ENCODE peak calls at places on chromosomes 7 and 10, in six cellular contexts. V, R, Z, L, A and U are unnamed samples.
A peak's percentile ranks its signal among the peaks of the same experiment; 100 is the strongest.

GRCh38 chr7:151261534-151261933 is 13.0 kb upstream of the SMARCD3 start:
- DNase-seq in V (no peak), R (peak; percentile 37), Z (no peak), L (no peak), A (no peak), U (no peak)

GRCh38 chr7:54728411-54728810 is 30.6 kb downstream of the SEC61G start:
- DNase-seq in V (no peak), R (no peak), Z (no peak), L (no peak), A (no peak), U (no peak)

GRCh38 chr10:124557648-124558338 is 96.2 kb downstream of the LHPP start:
- DNase-seq in V (peak; percentile 48), R (no peak), Z (no peak), L (no peak), A (peak; percentile 57), U (peak; percentile 77)

GRCh38 chr7:90455163-90456030 is 14.0 kb upstream of the PTTG1IP2 start:
- DNase-seq in V (no peak), R (no peak), Z (no peak), L (peak; percentile 67), A (no peak), U (no peak)

GRCh38 chr7:41679566-41679965 is 23.3 kb downstream of the INHBA start:
- DNase-seq in V (no peak), R (no peak), Z (no peak), L (no peak), A (no peak), U (no peak)

GRCh38 chr7:106285801-106286492 is 1.2 kb upstream of the NAMPT start:
- DNase-seq in V (no peak), R (no peak), Z (no peak), L (peak; percentile 55), A (no peak), U (no peak)

GRCh38 chr10:69572159-69573055 is 815 bp downstream of the NEUROG3 start:
- DNase-seq in V (no peak), R (no peak), Z (no peak), L (no peak), A (no peak), U (no peak)

GRCh38 chr10:52213511-52213831 is 100.6 kb upstream of the DKK1 start:
- DNase-seq in V (no peak), R (no peak), Z (no peak), L (peak; percentile 42), A (no peak), U (no peak)

GRCh38 chr7:136956671-136957070 is 88.2 kb downstream of the CHRM2 start:
- DNase-seq in V (no peak), R (no peak), Z (no peak), L (no peak), A (no peak), U (no peak)

GRCh38 chr7:66146701-66147100 is 32.1 kb downstream of the CRCP start:
- DNase-seq in V (no peak), R (no peak), Z (no peak), L (peak; percentile 39), A (no peak), U (no peak)

GRCh38 chr10:1240341-1240775 is 184.2 kb downstream of the WDR37 start:
- DNase-seq in V (no peak), R (no peak), Z (no peak), L (no peak), A (peak; percentile 83), U (peak; percentile 75)

DNA sequence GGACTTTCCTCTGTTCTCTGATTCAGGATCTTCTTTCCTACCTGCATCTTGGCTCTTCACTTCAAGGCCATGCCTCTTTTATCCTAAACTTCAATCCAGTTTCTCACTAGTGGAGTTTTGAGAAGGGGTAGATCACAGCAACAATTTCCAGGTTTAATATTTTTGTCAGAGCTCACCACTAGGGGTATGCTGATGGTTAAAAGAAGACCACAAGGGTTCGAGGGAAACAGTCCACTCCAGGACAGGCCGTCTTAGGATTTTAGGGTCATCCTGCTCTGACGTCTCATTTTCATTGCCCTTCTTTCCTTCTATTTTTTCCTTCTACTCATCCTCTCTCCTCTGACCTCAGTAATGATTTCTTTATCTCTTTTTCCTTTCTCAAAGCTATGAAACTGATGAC is 11.3 kb downstream of the STAG3 start:
- DNase-seq in V (no peak), R (no peak), Z (no peak), L (no peak), A (no peak), U (no peak)
- TF ChIP-seq CTCF in V (no peak), R (no peak), Z (no peak), L (no peak), A (no peak), U (no peak)

DNA sequence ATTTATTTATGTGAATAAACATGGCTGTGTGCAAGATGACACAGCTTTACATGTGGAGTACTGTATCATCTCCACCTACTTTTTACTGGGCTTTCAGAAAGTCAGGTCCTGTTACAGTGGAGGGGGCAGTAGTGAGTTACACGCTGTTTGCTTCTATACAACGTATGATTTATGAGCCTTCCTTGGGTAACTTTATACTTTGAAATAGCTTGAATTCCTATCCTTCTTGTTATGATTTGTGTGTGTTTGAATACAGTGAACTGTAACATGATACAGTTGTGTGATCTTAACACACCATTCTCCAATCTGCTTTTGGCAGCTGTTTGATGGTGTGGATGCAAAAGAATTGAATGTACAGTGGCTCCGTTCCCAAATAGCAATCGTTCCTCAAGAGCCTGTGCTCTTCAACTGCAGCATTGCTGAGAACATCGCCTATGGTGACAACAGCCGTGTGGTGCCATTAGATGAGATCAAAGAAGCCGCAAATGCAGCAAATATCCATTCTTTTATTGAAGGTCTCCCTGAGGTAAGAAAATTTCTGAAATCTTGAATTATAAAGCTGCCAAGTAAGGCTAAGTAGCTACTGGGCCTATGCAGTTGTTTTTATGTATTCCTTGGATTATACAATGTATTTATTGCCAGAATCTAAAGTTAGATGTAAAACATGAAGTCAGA is 41.6 kb downstream of the SP8 start:
- DNase-seq in V (no peak), R (no peak), Z (no peak), L (peak; percentile 4), A (no peak), U (no peak)
- TF ChIP-seq CTCF in V (no peak), R (no peak), Z (no peak), L (no peak), A (no peak), U (no peak)

DNA sequence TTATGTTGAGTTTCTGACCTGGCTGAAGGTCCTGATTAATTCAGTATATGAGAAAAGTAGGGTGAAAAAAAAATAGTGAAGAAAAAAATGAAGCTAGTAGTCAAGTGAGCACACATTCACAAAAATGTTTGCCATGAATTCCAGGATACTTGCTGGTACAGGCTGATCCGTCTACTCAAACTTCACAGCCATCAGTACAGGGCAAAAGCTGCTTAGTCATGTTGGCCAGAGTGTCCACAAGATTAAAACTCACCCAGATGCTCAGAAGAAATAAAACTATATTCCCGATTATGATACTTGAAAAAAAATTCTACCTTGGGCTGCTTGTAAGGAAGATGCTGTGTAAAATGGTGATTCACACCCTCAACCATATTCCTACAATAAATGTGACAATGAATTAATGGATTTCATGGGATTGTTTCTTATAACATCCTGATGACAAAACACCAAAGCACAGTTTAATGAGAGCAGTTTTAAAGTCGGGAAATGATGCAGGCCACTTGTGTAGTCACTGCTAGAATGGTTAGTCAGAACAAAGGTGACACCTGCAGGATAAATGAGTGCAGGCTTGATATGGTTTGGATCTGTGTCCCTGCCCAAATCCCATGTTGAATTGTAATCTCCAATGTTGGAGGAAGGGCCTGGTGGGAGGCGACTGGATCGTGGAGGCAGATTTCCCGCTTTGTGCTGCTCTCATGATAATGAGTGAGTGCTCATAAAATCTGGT is 49.2 kb upstream of the ANKRD1 start:
- DNase-seq in V (no peak), R (no peak), Z (no peak), L (peak; percentile 69), A (no peak), U (no peak)
- TF ChIP-seq CTCF in V (no peak), R (no peak), Z (no peak), L (peak; percentile 14), A (no peak), U (peak; percentile 47)

GRCh38 chr10:72354356-72355213 is at the start of gene DNAJB12:
- DNase-seq in V (peak; percentile 94), R (peak; percentile 93), Z (peak; percentile 90), L (peak; percentile 96), A (peak; percentile 97), U (peak; percentile 94)
- TF ChIP-seq CTCF in V (no peak), R (no peak), Z (no peak), L (no peak), A (no peak), U (peak; percentile 16)

GRCh38 chr10:108254089-108254488 is 1089.6 kb upstream of the SORCS1 start:
- DNase-seq in V (no peak), R (no peak), Z (no peak), L (no peak), A (no peak), U (no peak)

GRCh38 chr10:108250954-108251620 is 1086.6 kb upstream of the SORCS1 start:
- DNase-seq in V (no peak), R (no peak), Z (no peak), L (peak; percentile 28), A (no peak), U (no peak)

GRCh38 chr10:108244443-108245228 is 1080.1 kb upstream of the SORCS1 start:
- DNase-seq in V (no peak), R (peak; percentile 21), Z (no peak), L (no peak), A (no peak), U (no peak)

GRCh38 chr10:108249940-108250339 is 1085.4 kb upstream of the SORCS1 start:
- DNase-seq in V (no peak), R (no peak), Z (no peak), L (no peak), A (no peak), U (no peak)
- TF ChIP-seq CTCF in V (no peak), R (no peak), Z (no peak), L (peak; percentile 9), A (no peak), U (no peak)

DNA sequence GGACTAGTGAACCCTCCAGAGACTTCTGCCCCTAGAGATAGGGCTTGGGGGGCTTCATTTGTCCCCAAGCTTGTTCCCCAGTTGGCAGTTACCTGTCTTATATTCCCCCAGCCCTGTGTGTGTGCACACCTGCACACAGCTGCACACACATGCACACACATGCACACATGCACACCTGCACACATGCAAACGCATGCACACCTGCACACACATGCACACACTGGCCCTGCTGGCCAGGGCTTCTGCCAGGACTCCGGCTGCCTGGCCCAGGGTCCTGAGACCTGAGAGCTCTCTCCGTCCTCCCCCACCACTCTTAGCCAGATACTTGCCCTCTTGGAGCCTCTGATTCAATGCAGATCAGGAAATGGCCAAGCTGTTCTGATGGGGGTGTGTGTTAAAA is 6.7 kb downstream of the ZMIZ1 start:
- DNase-seq in V (no peak), R (no peak), Z (no peak), L (no peak), A (no peak), U (no peak)
- TF ChIP-seq CTCF in V (no peak), R (no peak), Z (no peak), L (no peak), A (no peak), U (no peak)

GRCh38 chr7:124276005-124276606 is 243.2 kb upstream of the TMEM229A start:
- DNase-seq in V (no peak), R (no peak), Z (no peak), L (no peak), A (no peak), U (no peak)
- TF ChIP-seq CTCF in V (no peak), R (no peak), Z (peak; percentile 21), L (peak; percentile 50), A (no peak), U (peak; percentile 67)